ENCODE peak calls at places on chromosomes 3 and 15, in seven cellular contexts. One of them, this sample, is unnamed.

GRCh38 chr15:92333709-92334108 is 60.0 kb upstream of the ST8SIA2 start:
- DNase-seq in SK-N-SH: no peak
- DNase-seq in HCT116: no peak
- DNase-seq in GM12878: no peak
- DNase-seq in H1: no peak
- DNase-seq in HepG2: no peak
- DNase-seq in K562: no peak
- DNase-seq in this sample: no peak

GRCh38 chr3:144995856-144996255 is 1024.2 kb downstream of the DIPK2A start:
- DNase-seq in SK-N-SH: no peak
- DNase-seq in H1: no peak
- DNase-seq in GM12878: no peak
- DNase-seq in HepG2: no peak
- DNase-seq in K562: no peak
- DNase-seq in HCT116: no peak
- DNase-seq in this sample: no peak

GRCh38 chr15:34366271-34367043 is 539 bp downstream of the LPCAT4 start:
- DNase-seq in GM12878: no peak
- DNase-seq in K562: peak; percentile 84
- DNase-seq in H1: peak; percentile 78
- DNase-seq in HCT116: no peak
- DNase-seq in SK-N-SH: peak; percentile 80
- DNase-seq in HepG2: peak; percentile 50
- DNase-seq in this sample: peak; percentile 52

GRCh38 chr3:21621396-21621695 is 129.7 kb downstream of the ZNF385D start:
- DNase-seq in HepG2: peak; percentile 15
- DNase-seq in H1: no peak
- DNase-seq in K562: no peak
- DNase-seq in HCT116: no peak
- DNase-seq in GM12878: no peak
- DNase-seq in SK-N-SH: no peak
- DNase-seq in this sample: no peak

GRCh38 chr3:197487911-197488391 is 67.8 kb downstream of the BDH1 start:
- DNase-seq in GM12878: no peak
- DNase-seq in K562: peak; percentile 28
- DNase-seq in HCT116: no peak
- DNase-seq in H1: no peak
- DNase-seq in SK-N-SH: no peak
- DNase-seq in HepG2: peak; percentile 72
- DNase-seq in this sample: peak; percentile 71

GRCh38 chr3:119206611-119207511 is 33.5 kb downstream of the UPK1B start:
- DNase-seq in SK-N-SH: no peak
- DNase-seq in HepG2: no peak
- DNase-seq in HCT116: no peak
- DNase-seq in H1: no peak
- DNase-seq in K562: peak; percentile 2
- DNase-seq in GM12878: no peak
- DNase-seq in this sample: no peak

GRCh38 chr3:141959531-141959920 is 83.1 kb downstream of the ATP1B3 start:
- DNase-seq in K562: no peak
- DNase-seq in HepG2: peak; percentile 15
- DNase-seq in HCT116: peak; percentile 12
- DNase-seq in GM12878: no peak
- DNase-seq in SK-N-SH: no peak
- DNase-seq in H1: no peak
- DNase-seq in this sample: no peak

GRCh38 chr3:118863731-118864322 is 170.8 kb downstream of the IGSF11 start:
- DNase-seq in HepG2: peak; percentile 16
- DNase-seq in GM12878: no peak
- DNase-seq in K562: peak; percentile 25
- DNase-seq in SK-N-SH: no peak
- DNase-seq in H1: no peak
- DNase-seq in HCT116: peak; percentile 24
- DNase-seq in this sample: peak; percentile 23

GRCh38 chr15:70152070-70152480 is 54.4 kb upstream of the TLE3 start:
- DNase-seq in H1: no peak
- DNase-seq in K562: no peak
- DNase-seq in HCT116: no peak
- DNase-seq in GM12878: no peak
- DNase-seq in SK-N-SH: no peak
- DNase-seq in HepG2: no peak
- DNase-seq in this sample: no peak

GRCh38 chr3:142876417-142876816 is 12.5 kb downstream of the PCOLCE2 start:
- DNase-seq in GM12878: no peak
- DNase-seq in H1: no peak
- DNase-seq in K562: no peak
- DNase-seq in HepG2: no peak
- DNase-seq in SK-N-SH: no peak
- DNase-seq in HCT116: no peak
- DNase-seq in this sample: no peak

GRCh38 chr15:43146187-43146586 is 12.8 kb downstream of the TMEM62 start:
- DNase-seq in K562: no peak
- DNase-seq in HepG2: no peak
- DNase-seq in SK-N-SH: no peak
- DNase-seq in GM12878: no peak
- DNase-seq in HCT116: no peak
- DNase-seq in H1: no peak
- DNase-seq in this sample: no peak

GRCh38 chr15:40367038-40367672 is 9.1 kb downstream of the DISP2 start:
- DNase-seq in GM12878: no peak
- DNase-seq in HepG2: no peak
- DNase-seq in SK-N-SH: no peak
- DNase-seq in K562: no peak
- DNase-seq in H1: no peak
- DNase-seq in HCT116: no peak
- DNase-seq in this sample: no peak

GRCh38 chr3:16130066-16130465 is 44.4 kb upstream of the GALNT15 start:
- DNase-seq in GM12878: no peak
- DNase-seq in H1: no peak
- DNase-seq in HCT116: no peak
- DNase-seq in HepG2: peak; percentile 68
- DNase-seq in K562: no peak
- DNase-seq in SK-N-SH: no peak
- DNase-seq in this sample: no peak

GRCh38 chr3:177465243-177465642 is 268.0 kb upstream of the TBL1XR1 start:
- DNase-seq in H1: no peak
- DNase-seq in SK-N-SH: no peak
- DNase-seq in HepG2: no peak
- DNase-seq in K562: no peak
- DNase-seq in HCT116: no peak
- DNase-seq in GM12878: no peak
- DNase-seq in this sample: no peak

GRCh38 chr3:121574449-121574848 is 6.7 kb downstream of the ARGFX start:
- DNase-seq in HepG2: peak; percentile 58
- DNase-seq in H1: no peak
- DNase-seq in SK-N-SH: no peak
- DNase-seq in HCT116: peak; percentile 59
- DNase-seq in GM12878: no peak
- DNase-seq in K562: peak; percentile 87
- DNase-seq in this sample: no peak

GRCh38 chr3:123834631-123835030 is 49.5 kb downstream of the MYLK start:
- DNase-seq in SK-N-SH: no peak
- DNase-seq in HepG2: no peak
- DNase-seq in GM12878: no peak
- DNase-seq in HCT116: no peak
- DNase-seq in H1: no peak
- DNase-seq in K562: no peak
- DNase-seq in this sample: no peak

GRCh38 chr3:66722675-66723074 is 221.9 kb upstream of the LRIG1 start:
- DNase-seq in HepG2: no peak
- DNase-seq in GM12878: no peak
- DNase-seq in K562: no peak
- DNase-seq in H1: no peak
- DNase-seq in HCT116: no peak
- DNase-seq in SK-N-SH: no peak
- DNase-seq in this sample: no peak

GRCh38 chr15:42018306-42019224 is 2.3 kb downstream of the PLA2G4E start:
- DNase-seq in K562: no peak
- DNase-seq in HepG2: no peak
- DNase-seq in HCT116: no peak
- DNase-seq in H1: no peak
- DNase-seq in GM12878: no peak
- DNase-seq in SK-N-SH: peak; percentile 52
- DNase-seq in this sample: no peak

GRCh38 chr3:9121366-9121765 is 128.1 kb downstream of the SRGAP3 start:
- DNase-seq in GM12878: no peak
- DNase-seq in K562: no peak
- DNase-seq in SK-N-SH: no peak
- DNase-seq in H1: no peak
- DNase-seq in HCT116: no peak
- DNase-seq in HepG2: no peak
- DNase-seq in this sample: no peak

GRCh38 chr3:83230376-83230775 is 1468.9 kb upstream of the GBE1 start:
- DNase-seq in SK-N-SH: no peak
- DNase-seq in H1: no peak
- DNase-seq in K562: no peak
- DNase-seq in HCT116: no peak
- DNase-seq in GM12878: no peak
- DNase-seq in HepG2: no peak
- DNase-seq in this sample: no peak

GRCh38 chr3:127672429-127673190 is at the start of gene ABTB1:
- DNase-seq in HCT116: no peak
- DNase-seq in H1: no peak
- DNase-seq in HepG2: peak; percentile 53
- DNase-seq in K562: peak; percentile 79
- DNase-seq in GM12878: no peak
- DNase-seq in SK-N-SH: peak; percentile 98
- DNase-seq in this sample: peak; percentile 89
- TF ChIP-seq JUND in HCT116: no peak
- TF ChIP-seq JUND in H1: no peak
- TF ChIP-seq JUND in HepG2: no peak
- TF ChIP-seq JUND in K562: no peak
- TF ChIP-seq JUND in GM12878: no peak
- TF ChIP-seq JUND in SK-N-SH: no peak
- TF ChIP-seq JUND in this sample: no peak

DNA sequence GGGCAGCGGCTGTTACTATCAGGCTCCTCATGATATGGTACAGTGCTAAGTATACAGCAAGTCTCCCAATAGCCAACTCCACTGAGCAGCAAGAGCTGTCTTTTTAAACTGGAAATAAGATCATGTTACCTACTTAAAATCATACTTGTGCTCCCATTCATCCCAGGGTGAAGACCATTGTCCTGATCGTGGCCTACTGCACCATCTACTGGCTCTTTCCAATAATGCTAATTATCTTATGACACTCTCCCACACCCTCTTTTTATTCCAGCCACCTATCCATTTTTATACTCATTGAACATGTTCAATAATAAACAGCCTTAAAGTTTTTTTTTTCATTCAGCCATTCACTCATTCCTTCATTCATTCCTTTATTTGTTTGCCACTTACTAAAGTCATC is 117.7 kb downstream of the GBE1 start:
- DNase-seq in SK-N-SH: peak; percentile 17
- DNase-seq in H1: no peak
- DNase-seq in GM12878: no peak
- DNase-seq in K562: peak; percentile 9
- DNase-seq in HepG2: peak; percentile 9
- DNase-seq in HCT116: peak; percentile 4
- DNase-seq in this sample: peak; percentile 55
- TF ChIP-seq JUND in SK-N-SH: no peak
- TF ChIP-seq JUND in H1: no peak
- TF ChIP-seq JUND in GM12878: no peak
- TF ChIP-seq JUND in K562: no peak
- TF ChIP-seq JUND in HepG2: no peak
- TF ChIP-seq JUND in HCT116: no peak
- TF ChIP-seq JUND in this sample: no peak

GRCh38 chr3:37971467-37971866 is 19.1 kb upstream of the VILL start:
- DNase-seq in HCT116: no peak
- DNase-seq in H1: no peak
- DNase-seq in HepG2: no peak
- DNase-seq in SK-N-SH: no peak
- DNase-seq in K562: no peak
- DNase-seq in GM12878: no peak
- DNase-seq in this sample: no peak

GRCh38 chr3:37969601-37970100 is 20.9 kb upstream of the VILL start:
- DNase-seq in H1: no peak
- DNase-seq in HCT116: no peak
- DNase-seq in SK-N-SH: no peak
- DNase-seq in HepG2: no peak
- DNase-seq in GM12878: no peak
- DNase-seq in K562: no peak
- DNase-seq in this sample: no peak

GRCh38 chr3:37968784-37969600 is 21.6 kb upstream of the VILL start:
- DNase-seq in HCT116: no peak
- DNase-seq in K562: no peak
- DNase-seq in GM12878: no peak
- DNase-seq in SK-N-SH: no peak
- DNase-seq in HepG2: no peak
- DNase-seq in H1: no peak
- DNase-seq in this sample: no peak

GRCh38 chr3:37968232-37968631 is 22.4 kb upstream of the VILL start:
- DNase-seq in K562: no peak
- DNase-seq in H1: no peak
- DNase-seq in GM12878: no peak
- DNase-seq in HCT116: no peak
- DNase-seq in SK-N-SH: no peak
- DNase-seq in HepG2: no peak
- DNase-seq in this sample: no peak

DNA sequence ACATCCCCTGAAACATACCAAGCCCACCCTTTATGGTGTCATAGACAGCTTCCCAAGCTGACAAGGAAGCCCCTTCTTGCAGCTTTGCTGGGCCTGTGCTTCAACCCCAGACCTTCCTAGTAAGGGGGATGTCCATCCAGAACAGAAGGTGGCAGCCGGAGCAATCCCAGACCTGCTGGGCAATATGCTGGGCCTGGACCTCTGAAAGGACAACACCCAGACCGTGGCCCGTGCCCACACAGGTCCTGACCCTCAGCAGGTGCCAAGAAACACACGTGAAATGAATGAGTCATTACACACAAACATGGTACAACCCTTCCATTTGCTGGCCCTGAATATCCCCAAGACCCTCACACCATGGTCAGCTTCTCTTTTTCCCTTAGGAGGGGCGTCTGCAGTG is 19.8 kb upstream of the VILL start:
- DNase-seq in K562: no peak
- DNase-seq in HCT116: no peak
- DNase-seq in SK-N-SH: no peak
- DNase-seq in GM12878: no peak
- DNase-seq in H1: no peak
- DNase-seq in HepG2: no peak
- DNase-seq in this sample: no peak
- TF ChIP-seq JUND in K562: no peak
- TF ChIP-seq JUND in HCT116: no peak
- TF ChIP-seq JUND in SK-N-SH: no peak
- TF ChIP-seq JUND in GM12878: no peak
- TF ChIP-seq JUND in H1: no peak
- TF ChIP-seq JUND in HepG2: no peak
- TF ChIP-seq JUND in this sample: no peak

GRCh38 chr3:45719761-45720487 is 30.7 kb downstream of the SACM1L start:
- DNase-seq in K562: no peak
- DNase-seq in HCT116: no peak
- DNase-seq in SK-N-SH: no peak
- DNase-seq in HepG2: no peak
- DNase-seq in H1: no peak
- DNase-seq in GM12878: no peak
- DNase-seq in this sample: no peak

GRCh38 chr3:45730409-45731154 is 41.4 kb downstream of the SACM1L start:
- DNase-seq in GM12878: peak; percentile 19
- DNase-seq in HepG2: no peak
- DNase-seq in HCT116: no peak
- DNase-seq in H1: no peak
- DNase-seq in K562: no peak
- DNase-seq in SK-N-SH: no peak
- DNase-seq in this sample: no peak

GRCh38 chr3:45729614-45730013 is 40.4 kb downstream of the SACM1L start:
- DNase-seq in H1: no peak
- DNase-seq in HepG2: no peak
- DNase-seq in SK-N-SH: no peak
- DNase-seq in K562: no peak
- DNase-seq in HCT116: no peak
- DNase-seq in GM12878: no peak
- DNase-seq in this sample: no peak

GRCh38 chr3:45724919-45725318 is 35.7 kb downstream of the SACM1L start:
- DNase-seq in HCT116: no peak
- DNase-seq in GM12878: no peak
- DNase-seq in H1: no peak
- DNase-seq in K562: no peak
- DNase-seq in SK-N-SH: no peak
- DNase-seq in HepG2: no peak
- DNase-seq in this sample: no peak
- TF ChIP-seq JUND in HCT116: no peak
- TF ChIP-seq JUND in GM12878: no peak
- TF ChIP-seq JUND in H1: no peak
- TF ChIP-seq JUND in K562: no peak
- TF ChIP-seq JUND in SK-N-SH: no peak
- TF ChIP-seq JUND in HepG2: no peak
- TF ChIP-seq JUND in this sample: no peak